ENCODE peak calls at places on chromosomes 12 and 14, in seven cellular contexts. Z is MM.1S, K is D721Med, F is A549, I is epithelial cell of proximal tubule, O is stomach, Y is GM13976. P is an unnamed sample.

GRCh38 chr14:64856528-64857445 is 22.9 kb downstream of the SPTB start:
- DNase-seq in Y (no peak), I (no peak), Z (no peak), F (no peak), K (no peak), O (no peak), P (no peak)

GRCh38 chr12:119301367-119301766 is 33.2 kb upstream of the CCDC60 start:
- DNase-seq in K (no peak), I (no peak), Z (no peak), F (no peak), Y (no peak), O (no peak), P (no peak)

GRCh38 chr12:118645219-118645618 is 268.9 kb downstream of the SUDS3 start:
- DNase-seq in I (no peak), Y (no peak), K (no peak), Z (peak), F (no peak), O (no peak), P (no peak)

GRCh38 chr14:50527970-50528369 is 4.4 kb downstream of the MAP4K5 start:
- DNase-seq in O (no peak), I (no peak), K (no peak), Z (no peak), F (no peak), Y (no peak), P (no peak)

GRCh38 chr12:57864811-57865751 is 18.6 kb upstream of the CTDSP2 start:
- DNase-seq in I (no peak), O (peak), Y (peak), K (peak), Z (peak), F (peak), P (peak)

GRCh38 chr14:23056257-23056955 is 914 bp downstream of the CDH24 start:
- DNase-seq in I (no peak), Y (peak), Z (peak), O (peak), F (peak), K (peak), P (peak)

GRCh38 chr12:91633734-91634357 is 451.2 kb upstream of the DCN start:
- DNase-seq in F (no peak), Y (no peak), I (no peak), Z (no peak), O (no peak), K (no peak), P (no peak)

GRCh38 chr14:81386379-81386778 is 13.7 kb downstream of the STON2 start:
- DNase-seq in O (no peak), Y (no peak), Z (no peak), I (no peak), F (no peak), K (no peak), P (no peak)

GRCh38 chr14:55781046-55781445 is 201.0 kb downstream of the KTN1 start:
- DNase-seq in K (no peak), F (no peak), Z (no peak), Y (no peak), O (no peak), I (no peak), P (no peak)

GRCh38 chr12:89225401-89225800 is 126.9 kb downstream of the DUSP6 start:
- DNase-seq in Z (no peak), I (peak), K (no peak), Y (peak), O (no peak), F (no peak), P (peak)

GRCh38 chr14:69877492-69877891 is 1.7 kb upstream of the SMOC1 start:
- DNase-seq in Y (peak), Z (peak), O (no peak), K (peak), I (no peak), F (no peak), P (peak)

GRCh38 chr12:12166751-12167150 is 96.0 kb downstream of the BCL2L14 start:
- DNase-seq in Y (no peak), Z (no peak), F (no peak), I (no peak), O (no peak), K (no peak), P (no peak)

GRCh38 chr12:52926596-52927241 is 21.8 kb upstream of the KRT8 start:
- DNase-seq in Z (no peak), Y (no peak), I (no peak), O (no peak), K (no peak), F (peak), P (no peak)

GRCh38 chr14:57671021-57671420 is 177.4 kb upstream of the CCDC198 start:
- DNase-seq in Y (no peak), O (no peak), F (no peak), K (no peak), I (no peak), Z (no peak), P (no peak)

GRCh38 chr12:64801381-64801780 is 23.1 kb upstream of the TBC1D30 start:
- DNase-seq in K (no peak), Z (no peak), F (peak), O (no peak), I (no peak), Y (no peak), P (no peak)
- TF ChIP-seq CTCF in K (peak), Z (peak), F (peak), O (no peak), I (peak), Y (no peak), P (peak)

GRCh38 chr12:5648692-5649338 is 216.9 kb downstream of the NTF3 start:
- DNase-seq in Z (peak), I (no peak), O (no peak), F (no peak), K (no peak), Y (no peak), P (no peak)
- TF ChIP-seq CTCF in Z (peak), I (peak), O (peak), F (peak), K (peak), Y (no peak), P (peak)

DNA sequence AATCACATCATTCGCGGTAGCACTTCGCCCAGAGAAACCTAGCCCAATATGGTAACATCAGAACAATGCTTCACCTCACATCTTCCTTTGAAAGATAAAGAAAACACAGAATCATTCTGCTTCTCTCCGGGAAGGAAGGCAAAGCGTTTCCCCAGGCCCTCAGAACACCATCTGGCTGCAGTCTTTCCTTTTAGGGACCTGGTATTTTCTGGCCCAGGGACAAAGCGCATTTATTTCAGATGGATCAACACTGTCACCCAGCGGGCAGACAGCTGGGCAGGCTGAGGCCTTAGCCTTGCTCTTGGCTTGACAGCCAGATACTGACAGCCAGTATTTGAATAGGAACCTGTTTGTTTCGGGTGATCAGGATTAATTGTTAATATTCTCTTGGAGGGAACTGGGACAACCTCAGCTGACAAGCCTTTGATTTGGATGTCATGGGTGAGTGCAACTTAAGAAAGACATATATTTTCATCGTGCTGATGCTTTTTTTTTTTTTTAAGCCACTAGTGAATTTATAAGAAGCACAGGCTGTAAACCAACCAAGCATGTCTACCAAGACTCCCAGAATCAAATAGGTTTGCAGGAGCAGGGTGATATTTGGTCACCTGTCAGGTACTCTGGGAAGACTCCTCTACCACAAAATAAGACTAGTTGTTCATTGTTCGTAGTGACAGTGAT is 118.9 kb downstream of the VEZT start:
- DNase-seq in I (peak), K (peak), Z (no peak), O (peak), F (peak), Y (no peak), P (no peak)
- TF ChIP-seq CTCF in I (peak), K (peak), Z (no peak), O (peak), F (peak), Y (no peak), P (peak)

GRCh38 chr12:109387425-109388166 is 39.9 kb downstream of the MYO1H start:
- DNase-seq in F (peak), I (no peak), Y (peak), K (no peak), Z (peak), O (no peak), P (peak)
- TF ChIP-seq CTCF in F (peak), I (peak), Y (peak), K (peak), Z (peak), O (no peak), P (peak)

DNA sequence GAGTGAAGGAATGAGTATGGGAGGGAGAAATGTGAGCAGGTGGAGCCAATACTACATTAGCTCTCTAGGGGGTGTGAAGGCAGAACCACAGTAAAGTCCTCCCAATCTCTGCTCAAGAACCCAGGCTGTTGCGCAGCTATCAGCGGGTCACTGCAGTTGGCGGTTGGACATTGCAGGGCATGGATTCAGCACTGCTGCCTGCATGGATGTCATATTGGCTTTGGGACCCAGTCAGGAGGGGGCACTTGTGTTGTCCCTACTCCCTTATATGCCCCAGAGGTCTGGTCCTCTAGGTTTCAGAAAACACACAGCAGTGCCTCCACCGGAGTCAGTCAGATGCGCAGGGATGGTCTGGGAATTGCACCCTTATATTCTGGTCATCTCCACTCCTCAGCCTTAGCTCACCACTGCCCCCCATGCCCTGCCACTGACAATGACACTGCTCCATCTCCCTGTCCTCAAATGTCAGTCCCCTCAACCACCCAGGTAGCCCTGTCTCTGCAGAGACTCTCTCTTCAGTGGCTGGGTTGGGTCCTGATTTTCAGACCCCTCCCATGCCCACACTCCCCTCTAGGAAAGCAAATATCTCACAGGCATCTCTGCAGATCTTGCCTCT is 9.6 kb downstream of the ZDHHC22 start:
- DNase-seq in Z (no peak), F (no peak), I (no peak), K (no peak), O (no peak), Y (no peak), P (no peak)
- TF ChIP-seq CTCF in Z (no peak), F (no peak), I (no peak), K (no peak), O (no peak), Y (no peak), P (no peak)

DNA sequence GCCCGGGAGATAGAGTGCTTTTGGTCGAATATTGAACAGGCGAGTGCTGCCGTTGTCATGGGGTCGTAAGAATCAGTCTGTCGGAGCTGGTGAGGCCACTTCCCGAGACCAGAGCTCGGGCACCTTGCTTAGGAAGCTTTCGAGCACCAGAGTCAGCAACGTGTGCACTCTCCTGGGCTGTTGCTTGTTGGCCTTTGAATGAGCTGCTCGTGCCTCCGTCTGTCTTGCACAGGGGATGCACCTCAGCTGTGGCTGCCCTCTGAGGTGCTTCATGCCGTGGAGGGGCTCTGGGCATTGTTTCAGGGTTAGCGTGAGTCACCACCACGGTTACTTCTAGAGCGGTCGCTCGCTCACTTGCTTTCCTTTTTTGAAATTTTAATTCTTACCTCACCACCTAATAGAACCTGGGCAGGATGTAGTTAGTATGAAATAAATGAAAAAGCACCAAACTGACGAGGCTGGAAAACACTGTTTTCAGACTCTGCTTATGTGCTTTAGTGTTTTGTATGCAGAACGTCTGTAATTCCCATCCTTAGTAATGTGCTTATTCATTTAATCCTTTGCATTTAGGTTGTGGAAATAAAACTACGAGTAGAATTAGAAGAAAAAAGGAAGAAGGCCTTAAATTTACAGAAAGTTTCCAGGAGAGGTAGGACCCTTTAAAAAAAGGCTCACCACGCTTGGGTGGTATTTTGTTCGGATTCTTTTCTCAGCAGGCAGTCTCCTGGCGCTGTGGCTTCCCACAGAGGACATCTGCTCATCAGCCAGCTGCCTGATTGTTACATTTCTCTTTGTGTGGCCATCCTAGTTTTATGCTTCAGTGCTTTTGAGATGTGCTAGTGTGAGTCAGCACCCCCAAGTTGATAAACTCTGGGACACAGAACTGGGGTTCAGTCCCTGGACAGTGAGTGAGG is 40.6 kb downstream of the EP400 start:
- DNase-seq in K (no peak), Z (no peak), Y (no peak), F (no peak), I (no peak), O (no peak), P (no peak)
- TF ChIP-seq CTCF in K (no peak), Z (no peak), Y (no peak), F (no peak), I (no peak), O (no peak), P (no peak)

GRCh38 chr14:90383126-90383730 is 13.6 kb upstream of the CALM1 start:
- DNase-seq in Y (peak), I (peak), F (peak), K (peak), O (peak), Z (peak), P (peak)
- TF ChIP-seq CTCF in Y (no peak), I (no peak), F (no peak), K (no peak), O (no peak), Z (no peak), P (no peak)

P was measured in GM10248.